ENCODE peak calls at places on chromosomes 6 and 20, in five cellular contexts. X, B, D, C and J are unnamed samples.

GRCh38 chr6:162777091-162777490 is 49.3 kb downstream of the PACRG start:
- DNase-seq in X (no peak), C (no peak), D (no peak), B (no peak), J (no peak)

GRCh38 chr6:149566372-149567193 is at the start of gene GINM1:
- DNase-seq in D (no peak), B (peak; percentile 44), X (no peak), C (no peak), J (peak; percentile 16)

GRCh38 chr6:32107447-32107846 is 1.7 kb downstream of the TNXB start:
- DNase-seq in C (no peak), X (no peak), B (no peak), D (no peak), J (no peak)

GRCh38 chr6:145814035-145814500 is 527 bp downstream of the FBXO30 start:
- DNase-seq in X (peak; percentile 20), D (no peak), C (no peak), B (peak; percentile 54), J (peak; percentile 9)

GRCh38 chr6:156557269-156557885 is 219.8 kb upstream of the ARID1B start:
- DNase-seq in B (peak; percentile 26), X (no peak), C (no peak), D (no peak), J (no peak)

GRCh38 chr20:37298190-37298939 is 8.9 kb downstream of the MANBAL start:
- DNase-seq in D (no peak), B (no peak), X (no peak), C (no peak), J (no peak)

GRCh38 chr6:34358389-34358906 is 34.0 kb downstream of the NUDT3 start:
- DNase-seq in B (no peak), D (no peak), X (no peak), C (no peak), J (no peak)

GRCh38 chr6:154899825-154900468 is 95.2 kb upstream of the TIAM2 start:
- DNase-seq in D (no peak), X (no peak), C (no peak), B (peak; percentile 40), J (no peak)

GRCh38 chr20:63750807-63751470 is 11.4 kb downstream of the SLC2A4RG start:
- DNase-seq in C (no peak), X (no peak), D (no peak), B (no peak), J (no peak)

GRCh38 chr6:105786449-105786848 is 299.7 kb upstream of the PRDM1 start:
- DNase-seq in C (no peak), X (no peak), D (no peak), B (no peak), J (no peak)

GRCh38 chr6:82589509-82590206 is 226.0 kb downstream of the TPBG start:
- DNase-seq in D (peak; percentile 70), B (peak; percentile 3), X (peak; percentile 60), C (peak; percentile 7), J (no peak)

GRCh38 chr20:21528870-21529269 is 15.0 kb upstream of the NKX2-2 start:
- DNase-seq in C (no peak), D (no peak), B (no peak), X (no peak), J (no peak)

GRCh38 chr6:135506270-135506997 is 8.9 kb upstream of the AHI1 start:
- DNase-seq in D (no peak), X (no peak), C (no peak), B (peak; percentile 45), J (peak; percentile 49)

GRCh38 chr6:34673079-34673478 is 23.5 kb downstream of the ILRUN start:
- DNase-seq in B (no peak), C (no peak), D (no peak), X (no peak), J (no peak)

GRCh38 chr6:111620168-111620567 is 14.5 kb upstream of the TRAF3IP2 start:
- DNase-seq in C (no peak), D (no peak), X (no peak), B (no peak), J (no peak)

GRCh38 chr6:37517411-37517812 is 17.7 kb upstream of the CCDC167 start:
- DNase-seq in C (no peak), B (no peak), X (no peak), D (no peak), J (no peak)

GRCh38 chr6:148175511-148176188 is 167.0 kb upstream of the SASH1 start:
- DNase-seq in X (no peak), B (no peak), C (no peak), D (no peak), J (no peak)

GRCh38 chr6:130204322-130204721 is 18.4 kb downstream of the SAMD3 start:
- DNase-seq in D (no peak), C (no peak), X (no peak), B (no peak), J (no peak)

GRCh38 chr6:32370510-32370909 is 1.2 kb downstream of the TSBP1 start:
- DNase-seq in B (no peak), X (no peak), D (no peak), C (no peak), J (no peak)

GRCh38 chr6:111210074-111210729 is 122.9 kb downstream of the SLC16A10 start:
- DNase-seq in B (peak; percentile 60), D (peak; percentile 45), C (no peak), X (peak; percentile 30), J (peak; percentile 31)

GRCh38 chr20:64160536-64161495 is 3.4 kb upstream of the MYT1 start:
- DNase-seq in B (no peak), D (no peak), C (no peak), X (no peak), J (no peak)

GRCh38 chr20:58169441-58169840 is 59.0 kb downstream of the ANKRD60 start:
- DNase-seq in X (no peak), B (no peak), C (no peak), D (no peak), J (no peak)

DNA sequence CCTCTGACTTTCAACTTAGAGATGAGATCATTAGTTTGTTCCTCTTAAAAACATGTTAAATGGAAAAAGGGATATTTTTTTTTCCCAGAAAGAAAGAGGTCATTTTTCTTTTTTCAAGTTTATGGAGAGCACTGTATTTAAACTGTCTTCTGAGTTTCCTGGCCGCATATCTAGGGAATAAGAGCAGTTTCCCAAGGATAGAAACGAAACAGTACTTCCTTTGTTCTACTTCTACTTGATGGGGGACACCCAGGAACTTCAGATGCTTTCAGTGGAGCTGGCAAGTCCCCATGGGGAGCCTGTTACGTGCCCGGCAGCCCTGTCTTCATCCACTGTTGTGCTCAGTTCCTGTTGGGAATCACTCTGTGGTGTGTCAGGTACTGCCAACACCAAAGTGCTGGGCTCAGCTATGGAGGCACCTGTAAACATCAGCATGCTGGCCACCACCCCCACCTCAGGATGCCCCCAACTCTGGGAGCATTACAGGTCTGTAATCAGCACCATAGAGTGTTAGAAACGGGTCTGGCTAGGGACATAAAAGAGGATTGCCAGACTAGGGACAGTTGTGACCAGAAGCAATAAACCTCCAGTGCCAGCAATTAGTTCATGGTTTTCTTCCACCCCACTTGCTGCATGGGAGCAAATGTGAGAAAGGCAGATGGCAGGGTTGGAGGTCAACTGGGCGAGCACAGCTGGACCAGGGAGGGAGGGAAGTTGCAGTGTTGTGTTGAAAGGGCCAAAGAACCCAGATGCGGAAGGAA is 221.7 kb upstream of the ECI2 start:
- DNase-seq in C (no peak), D (no peak), X (no peak), B (no peak), J (no peak)
- TF ChIP-seq JUND in C (no peak), D (no peak), X (no peak), B (no peak), J (no peak)

DNA sequence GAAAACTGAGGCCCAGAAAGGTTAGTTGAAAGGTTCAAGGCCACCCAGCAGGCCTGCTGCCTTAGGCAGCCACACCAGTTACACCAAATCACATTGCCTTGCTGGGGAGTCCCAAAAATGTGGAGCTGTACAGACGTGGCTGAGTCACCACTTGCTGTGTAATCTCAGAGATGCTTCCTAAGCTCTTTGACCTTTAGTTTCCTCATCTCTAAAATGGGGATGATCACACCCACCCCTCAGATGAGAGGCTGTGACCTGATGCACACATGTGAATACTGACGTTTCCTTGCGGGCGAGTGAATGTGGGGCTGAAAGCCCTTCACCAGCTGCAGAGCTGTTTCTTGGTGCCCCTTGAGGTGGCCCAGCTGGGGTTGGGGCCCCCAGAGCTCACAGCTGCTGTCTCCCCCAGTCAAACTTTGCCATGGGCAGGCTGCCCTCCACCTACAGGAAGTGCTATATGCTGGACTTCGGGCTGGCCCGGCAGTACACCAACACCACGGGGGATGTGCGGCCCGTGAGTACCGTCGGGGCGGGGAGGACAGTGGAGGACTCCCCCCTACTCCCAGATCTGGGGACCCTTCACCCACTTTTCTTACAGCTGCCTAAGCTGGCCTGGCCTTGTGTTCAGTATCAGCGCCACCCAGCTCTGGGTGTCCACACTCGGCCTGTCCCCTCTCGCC is 11.0 kb downstream of the TTBK1 start:
- DNase-seq in X (no peak), B (no peak), C (no peak), D (no peak), J (no peak)
- TF ChIP-seq JUND in X (no peak), B (no peak), C (no peak), D (no peak), J (no peak)

DNA sequence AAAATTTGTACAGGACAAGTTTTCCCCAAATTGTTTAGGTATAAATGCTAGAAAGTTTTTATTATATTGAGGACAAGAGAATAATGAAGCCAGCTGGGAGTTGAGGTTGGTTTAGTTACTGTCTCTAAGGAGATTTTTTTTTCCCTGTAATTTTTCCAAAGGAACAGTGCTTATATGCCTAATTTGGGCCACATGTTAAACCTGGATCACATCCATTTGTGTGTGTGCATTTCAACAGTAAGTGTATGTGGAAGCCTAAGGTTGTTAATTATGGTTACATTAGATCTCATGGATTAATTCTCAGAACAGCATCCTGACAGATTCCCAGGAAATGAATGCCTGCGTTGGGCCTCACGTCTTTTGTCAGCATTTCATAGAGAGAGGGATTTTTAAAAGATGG is 4.5 kb downstream of the IGF2R start:
- DNase-seq in C (no peak), X (no peak), B (no peak), D (no peak), J (no peak)
- TF ChIP-seq JUND in C (no peak), X (no peak), B (no peak), D (no peak), J (no peak)

GRCh38 chr6:121660277-121660676 is 224.8 kb downstream of the GJA1 start:
- DNase-seq in C (no peak), D (no peak), B (no peak), X (no peak), J (no peak)
- TF ChIP-seq JUND in C (no peak), D (no peak), B (no peak), X (no peak), J (no peak)

DNA sequence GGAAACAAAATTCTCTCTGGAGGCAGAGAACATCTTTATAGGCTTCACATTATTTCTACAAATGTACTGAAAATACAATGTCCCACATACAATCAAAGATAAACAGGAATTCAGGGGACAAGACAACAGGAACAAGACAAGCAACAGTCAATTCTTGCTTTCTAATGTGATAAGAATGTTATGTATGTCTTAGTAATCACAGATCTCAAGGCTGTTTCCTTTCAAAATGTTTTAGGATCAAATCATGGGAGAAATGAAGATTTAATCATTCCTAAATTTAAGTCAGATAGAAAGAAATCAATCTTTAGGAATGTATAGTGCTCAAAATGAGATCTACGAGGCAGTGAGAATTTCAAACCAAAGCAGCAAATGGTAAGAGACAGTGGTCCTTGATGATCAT is 32.1 kb downstream of the NEDD9 start:
- DNase-seq in X (no peak), C (no peak), B (no peak), D (no peak), J (no peak)
- TF ChIP-seq JUND in X (no peak), C (no peak), B (no peak), D (no peak), J (no peak)